ENCODE peak calls at places on chromosomes 1 and 21, in four cellular contexts. K is H1, Z is GM12892, L is spleen. G is an unnamed sample.

GRCh38 chr21:42495765-42496119 is 282 bp downstream of the RSPH1 start:
- DNase-seq in L (no peak), Z (no peak), K (no peak), G (no peak)

GRCh38 chr1:89563957-89564604 is 39.5 kb downstream of the LRRC8B start:
- DNase-seq in K (no peak), L (no peak), Z (no peak), G (no peak)

GRCh38 chr1:159560599-159560998 is 24.8 kb upstream of the OR10J5 start:
- DNase-seq in Z (no peak), L (no peak), K (no peak), G (no peak)

GRCh38 chr21:32726742-32727477 is 903 bp downstream of the SYNJ1 start:
- DNase-seq in Z (no peak), L (no peak), K (no peak), G (no peak)

GRCh38 chr1:204697893-204698292 is 12.4 kb upstream of the LRRN2 start:
- DNase-seq in K (no peak), Z (no peak), L (no peak), G (no peak)

GRCh38 chr1:203177471-203178039 is 1.9 kb upstream of the MYBPH start:
- DNase-seq in Z (no peak), L (peak), K (no peak), G (no peak)

GRCh38 chr1:160951443-160952128 is 3.0 kb downstream of the ITLN2 start:
- DNase-seq in K (peak), L (peak), Z (peak), G (no peak)

GRCh38 chr1:205922806-205923205 is 20.4 kb downstream of the SLC26A9 start:
- DNase-seq in Z (no peak), K (no peak), L (no peak), G (no peak)

GRCh38 chr1:107405241-107405640 is 264.4 kb downstream of the NTNG1 start:
- DNase-seq in K (no peak), L (no peak), Z (no peak), G (no peak)

GRCh38 chr1:20325407-20325737 is 34.7 kb downstream of the VWA5B1 start:
- DNase-seq in K (no peak), Z (no peak), L (no peak), G (no peak)

GRCh38 chr1:106924360-106924759 is 132.1 kb upstream of the PRMT6 start:
- DNase-seq in Z (no peak), L (no peak), K (peak), G (no peak)

GRCh38 chr1:177309884-177310283 is 139.1 kb downstream of the BRINP2 start:
- DNase-seq in Z (no peak), K (no peak), L (no peak), G (no peak)

GRCh38 chr1:235998812-235999211 is 66.1 kb downstream of the NID1 start:
- DNase-seq in K (no peak), L (no peak), Z (no peak), G (no peak)

GRCh38 chr1:186286615-186287317 is 88.3 kb downstream of the TPR start:
- DNase-seq in Z (no peak), K (no peak), L (no peak), G (no peak)

GRCh38 chr1:65253800-65254319 is 55.5 kb upstream of the DNAJC6 start:
- DNase-seq in K (no peak), L (no peak), Z (no peak), G (peak)

GRCh38 chr1:21623411-21623961 is 45.7 kb downstream of the RAP1GAP start:
- DNase-seq in Z (no peak), L (no peak), K (no peak), G (no peak)

GRCh38 chr1:44603718-44604117 is 70.6 kb downstream of the TMEM53 start:
- DNase-seq in Z (no peak), K (no peak), L (peak), G (no peak)

GRCh38 chr1:193458628-193459027 is 272.2 kb upstream of the B3GALT2 start:
- DNase-seq in K (no peak), Z (no peak), L (no peak), G (no peak)

GRCh38 chr1:119865607-119866006 is 30.7 kb downstream of the ADAM30 start:
- DNase-seq in K (no peak), Z (no peak), L (no peak), G (no peak)

GRCh38 chr1:117861694-117862093 is 67.7 kb downstream of the GDAP2 start:
- DNase-seq in Z (no peak), L (no peak), K (no peak), G (no peak)

GRCh38 chr1:84634536-84635205 is 55.6 kb downstream of the SSX2IP start:
- DNase-seq in Z (no peak), L (no peak), K (no peak), G (peak)

GRCh38 chr1:30968220-30968971 is 59.8 kb upstream of the SDC3 start:
- DNase-seq in L (no peak), Z (no peak), K (no peak), G (no peak)

GRCh38 chr1:212981571-212982328 is 31.4 kb downstream of the VASH2 start:
- DNase-seq in Z (no peak), L (no peak), K (peak), G (peak)

GRCh38 chr1:24696033-24696755 is 49.1 kb upstream of the CLIC4 start:
- DNase-seq in L (no peak), K (no peak), Z (no peak), G (no peak)

GRCh38 chr1:24692351-24692980 is 49.4 kb downstream of the SRRM1 start:
- DNase-seq in K (no peak), Z (no peak), L (no peak), G (no peak)

GRCh38 chr1:24695202-24695974 is 49.9 kb upstream of the CLIC4 start:
- DNase-seq in L (peak), Z (no peak), K (no peak), G (no peak)

GRCh38 chr1:24693827-24694379 is 50.8 kb downstream of the SRRM1 start:
- DNase-seq in L (no peak), K (no peak), Z (no peak), G (no peak)

GRCh38 chr1:24694380-24694843 is 50.8 kb upstream of the CLIC4 start:
- DNase-seq in L (no peak), Z (no peak), K (no peak), G (no peak)
- TF ChIP-seq POLR2AphosphoS5 in L (peak), Z (no peak), K (no peak), G (peak)

GRCh38 chr1:53982034-53982761 is 35.8 kb downstream of the LDLRAD1 start:
- DNase-seq in Z (no peak), K (peak), L (no peak), G (no peak)
- TF ChIP-seq POLR2AphosphoS5 in Z (no peak), K (peak), L (no peak), G (peak)

GRCh38 chr1:61819421-61819820 is 77.1 kb downstream of the PATJ start:
- DNase-seq in L (no peak), K (no peak), Z (no peak), G (no peak)

GRCh38 chr1:61828814-61829213 is 86.5 kb downstream of the PATJ start:
- DNase-seq in L (no peak), K (no peak), Z (no peak), G (no peak)

DNA sequence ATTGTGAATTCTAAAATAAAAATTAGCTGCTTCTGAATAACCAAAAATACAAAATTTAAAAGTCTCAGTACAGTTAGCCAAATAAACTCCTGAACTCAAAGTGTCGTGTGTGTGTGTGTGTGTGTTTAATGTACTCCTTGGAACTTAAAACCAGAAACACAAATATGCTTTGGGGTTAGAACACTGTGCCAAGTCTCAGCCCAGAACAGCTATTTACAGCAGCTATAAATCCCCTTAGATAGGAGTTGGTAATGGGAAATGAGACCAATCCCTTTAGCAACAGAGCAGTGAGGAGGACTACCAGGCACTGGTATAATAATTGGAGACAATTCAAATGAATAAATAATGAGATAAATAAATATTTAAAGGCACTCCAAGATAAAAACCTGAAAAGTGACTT is 83.1 kb downstream of the PATJ start:
- DNase-seq in L (no peak), K (no peak), Z (no peak), G (no peak)
- TF ChIP-seq POLR2AphosphoS5 in L (no peak), K (no peak), Z (no peak), G (no peak)

DNA sequence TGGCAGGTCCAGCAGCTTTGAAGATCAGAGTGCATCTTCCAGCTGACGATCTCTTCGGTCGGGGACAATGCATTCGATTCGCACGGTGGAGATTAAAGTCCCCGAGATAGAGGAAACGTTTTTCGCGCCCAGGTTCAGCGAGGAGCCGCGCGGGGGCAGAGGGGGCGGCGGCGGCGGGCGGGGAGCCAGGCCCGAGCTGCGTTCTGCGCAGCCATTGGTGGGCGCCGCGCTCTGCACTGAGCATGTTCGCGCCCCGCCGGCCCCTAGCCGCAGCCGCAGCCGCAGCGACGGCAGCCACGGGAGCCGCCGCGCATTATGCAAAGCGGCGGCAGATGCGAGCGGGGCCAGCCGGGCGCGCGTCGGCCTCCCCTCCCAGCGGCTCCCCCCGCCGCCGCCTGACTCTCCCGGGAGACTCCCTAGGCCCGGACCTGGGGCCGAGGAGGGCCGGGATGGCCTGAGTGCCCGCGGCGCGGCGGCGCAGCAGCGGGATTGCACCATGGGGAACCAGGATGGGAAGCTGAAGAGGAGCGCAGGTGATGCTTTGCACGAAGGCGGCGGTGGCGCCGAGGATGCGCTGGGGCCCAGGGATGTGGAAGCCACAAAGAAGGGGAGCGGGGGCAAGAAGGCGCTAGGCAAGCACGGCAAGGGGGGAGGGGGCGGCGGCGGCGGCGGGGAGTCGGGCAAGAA is at the start of gene FMN2:
- DNase-seq in L (no peak), K (peak), Z (peak), G (no peak)
- TF ChIP-seq POLR2AphosphoS5 in L (no peak), K (no peak), Z (no peak), G (no peak)